ENCODE peak calls at places on chromosomes 6 and 20, in ten cellular contexts. One of them, this sample, is unnamed.

GRCh38 chr6:131652472-131652871 is 15.4 kb downstream of the ENPP3 start:
- DNase-seq in iPS-NIHi11: no peak
- DNase-seq in H54: no peak
- DNase-seq in stimulated activated CD4-positive, alpha-beta T cell treated with anti-CD3 and anti-CD28 coated beads, Interleukin-2, amount 100 ng/mL, for 48 hours: no peak
- DNase-seq in ovary: no peak
- DNase-seq in RWPE2: no peak
- DNase-seq in activated CD4-positive, alpha-beta memory T cell treated with anti-CD3 and anti-CD28 coated beads, Interleukin-2, amount 10 ng/mL, durations not matched to agents 7 days and 5 days: no peak
- DNase-seq in nucleus accumbens: no peak
- DNase-seq in D341Med: no peak
- DNase-seq in stimulated activated CD8-positive, alpha-beta memory T cell treated with anti-CD3 and anti-CD28 coated beads, Interleukin-4, amount 100 ng/mL, for 4 hours: no peak
- DNase-seq in this sample: no peak

GRCh38 chr6:2958331-2958711 is 13.0 kb downstream of the SERPINB6 start:
- DNase-seq in ovary: no peak
- DNase-seq in H54: no peak
- DNase-seq in D341Med: no peak
- DNase-seq in RWPE2: no peak
- DNase-seq in stimulated activated CD4-positive, alpha-beta T cell treated with anti-CD3 and anti-CD28 coated beads, Interleukin-2, amount 100 ng/mL, for 48 hours: no peak
- DNase-seq in iPS-NIHi11: no peak
- DNase-seq in activated CD4-positive, alpha-beta memory T cell treated with anti-CD3 and anti-CD28 coated beads, Interleukin-2, amount 10 ng/mL, durations not matched to agents 7 days and 5 days: peak; percentile 15
- DNase-seq in stimulated activated CD8-positive, alpha-beta memory T cell treated with anti-CD3 and anti-CD28 coated beads, Interleukin-4, amount 100 ng/mL, for 4 hours: no peak
- DNase-seq in nucleus accumbens: no peak
- DNase-seq in this sample: no peak

GRCh38 chr6:16739329-16739801 is 21.9 kb downstream of the ATXN1 start:
- DNase-seq in ovary: no peak
- DNase-seq in nucleus accumbens: no peak
- DNase-seq in RWPE2: no peak
- DNase-seq in iPS-NIHi11: no peak
- DNase-seq in activated CD4-positive, alpha-beta memory T cell treated with anti-CD3 and anti-CD28 coated beads, Interleukin-2, amount 10 ng/mL, durations not matched to agents 7 days and 5 days: no peak
- DNase-seq in D341Med: no peak
- DNase-seq in stimulated activated CD4-positive, alpha-beta T cell treated with anti-CD3 and anti-CD28 coated beads, Interleukin-2, amount 100 ng/mL, for 48 hours: no peak
- DNase-seq in stimulated activated CD8-positive, alpha-beta memory T cell treated with anti-CD3 and anti-CD28 coated beads, Interleukin-4, amount 100 ng/mL, for 4 hours: no peak
- DNase-seq in H54: no peak
- DNase-seq in this sample: no peak

GRCh38 chr6:3324262-3324942 is 65.7 kb downstream of the PSMG4 start:
- DNase-seq in ovary: no peak
- DNase-seq in iPS-NIHi11: no peak
- DNase-seq in H54: peak; percentile 72
- DNase-seq in activated CD4-positive, alpha-beta memory T cell treated with anti-CD3 and anti-CD28 coated beads, Interleukin-2, amount 10 ng/mL, durations not matched to agents 7 days and 5 days: peak; percentile 14
- DNase-seq in nucleus accumbens: no peak
- DNase-seq in stimulated activated CD4-positive, alpha-beta T cell treated with anti-CD3 and anti-CD28 coated beads, Interleukin-2, amount 100 ng/mL, for 48 hours: no peak
- DNase-seq in stimulated activated CD8-positive, alpha-beta memory T cell treated with anti-CD3 and anti-CD28 coated beads, Interleukin-4, amount 100 ng/mL, for 4 hours: no peak
- DNase-seq in RWPE2: no peak
- DNase-seq in D341Med: no peak
- DNase-seq in this sample: no peak

GRCh38 chr6:72828904-72829303 is 207.0 kb downstream of the KCNQ5 start:
- DNase-seq in RWPE2: no peak
- DNase-seq in activated CD4-positive, alpha-beta memory T cell treated with anti-CD3 and anti-CD28 coated beads, Interleukin-2, amount 10 ng/mL, durations not matched to agents 7 days and 5 days: no peak
- DNase-seq in nucleus accumbens: no peak
- DNase-seq in stimulated activated CD4-positive, alpha-beta T cell treated with anti-CD3 and anti-CD28 coated beads, Interleukin-2, amount 100 ng/mL, for 48 hours: no peak
- DNase-seq in iPS-NIHi11: no peak
- DNase-seq in stimulated activated CD8-positive, alpha-beta memory T cell treated with anti-CD3 and anti-CD28 coated beads, Interleukin-4, amount 100 ng/mL, for 4 hours: no peak
- DNase-seq in ovary: no peak
- DNase-seq in H54: no peak
- DNase-seq in D341Med: no peak
- DNase-seq in this sample: no peak

GRCh38 chr20:62310757-62311121 is 7.9 kb downstream of the ADRM1 start:
- DNase-seq in activated CD4-positive, alpha-beta memory T cell treated with anti-CD3 and anti-CD28 coated beads, Interleukin-2, amount 10 ng/mL, durations not matched to agents 7 days and 5 days: no peak
- DNase-seq in stimulated activated CD4-positive, alpha-beta T cell treated with anti-CD3 and anti-CD28 coated beads, Interleukin-2, amount 100 ng/mL, for 48 hours: no peak
- DNase-seq in nucleus accumbens: no peak
- DNase-seq in RWPE2: peak; percentile 84
- DNase-seq in D341Med: no peak
- DNase-seq in H54: no peak
- DNase-seq in ovary: peak; percentile 63
- DNase-seq in iPS-NIHi11: no peak
- DNase-seq in stimulated activated CD8-positive, alpha-beta memory T cell treated with anti-CD3 and anti-CD28 coated beads, Interleukin-4, amount 100 ng/mL, for 4 hours: no peak
- DNase-seq in this sample: no peak

GRCh38 chr20:61083431-61083830 is 168.6 kb upstream of the CDH4 start:
- DNase-seq in activated CD4-positive, alpha-beta memory T cell treated with anti-CD3 and anti-CD28 coated beads, Interleukin-2, amount 10 ng/mL, durations not matched to agents 7 days and 5 days: no peak
- DNase-seq in nucleus accumbens: no peak
- DNase-seq in stimulated activated CD8-positive, alpha-beta memory T cell treated with anti-CD3 and anti-CD28 coated beads, Interleukin-4, amount 100 ng/mL, for 4 hours: no peak
- DNase-seq in stimulated activated CD4-positive, alpha-beta T cell treated with anti-CD3 and anti-CD28 coated beads, Interleukin-2, amount 100 ng/mL, for 48 hours: no peak
- DNase-seq in ovary: no peak
- DNase-seq in D341Med: no peak
- DNase-seq in H54: no peak
- DNase-seq in iPS-NIHi11: no peak
- DNase-seq in RWPE2: no peak
- DNase-seq in this sample: no peak

GRCh38 chr6:971981-972640 is 279.2 kb upstream of the EXOC2 start:
- DNase-seq in D341Med: no peak
- DNase-seq in iPS-NIHi11: no peak
- DNase-seq in nucleus accumbens: no peak
- DNase-seq in stimulated activated CD4-positive, alpha-beta T cell treated with anti-CD3 and anti-CD28 coated beads, Interleukin-2, amount 100 ng/mL, for 48 hours: no peak
- DNase-seq in H54: no peak
- DNase-seq in ovary: no peak
- DNase-seq in RWPE2: no peak
- DNase-seq in activated CD4-positive, alpha-beta memory T cell treated with anti-CD3 and anti-CD28 coated beads, Interleukin-2, amount 10 ng/mL, durations not matched to agents 7 days and 5 days: no peak
- DNase-seq in stimulated activated CD8-positive, alpha-beta memory T cell treated with anti-CD3 and anti-CD28 coated beads, Interleukin-4, amount 100 ng/mL, for 4 hours: no peak
- DNase-seq in this sample: no peak